ENCODE peak calls at places on chromosomes 7 and 10, in five cellular contexts. S, I, C, Y and G are unnamed samples.

GRCh38 chr7:73831656-73832579 is 1.1 kb downstream of the CLDN4 start:
- DNase-seq in S (no peak), I (no peak), C (peak; percentile 55), Y (peak; percentile 37), G (peak; percentile 95)

GRCh38 chr10:36344240-36344639 is 702.1 kb upstream of the FZD8 start:
- DNase-seq in S (no peak), I (no peak), C (no peak), Y (no peak), G (no peak)

GRCh38 chr7:136405931-136406777 is 429.0 kb upstream of the MTPN start:
- DNase-seq in S (peak; percentile 3), I (peak; percentile 65), C (no peak), Y (peak; percentile 84), G (peak; percentile 81)

GRCh38 chr10:100522107-100522811 is 2.6 kb upstream of the SEC31B start:
- DNase-seq in S (no peak), I (no peak), C (no peak), Y (no peak), G (no peak)

GRCh38 chr7:157986051-157986450 is 601.6 kb downstream of the PTPRN2 start:
- DNase-seq in S (no peak), I (no peak), C (peak; percentile 37), Y (no peak), G (no peak)

GRCh38 chr10:114523876-114524275 is 119.6 kb upstream of the AFAP1L2 start:
- DNase-seq in S (no peak), I (no peak), C (no peak), Y (no peak), G (no peak)

GRCh38 chr7:123437447-123437995 is 96.9 kb downstream of the IQUB start:
- DNase-seq in S (no peak), I (no peak), C (no peak), Y (no peak), G (no peak)

GRCh38 chr10:86388119-86388704 is 21.6 kb upstream of the GRID1 start:
- DNase-seq in S (no peak), I (no peak), C (no peak), Y (no peak), G (peak; percentile 70)

GRCh38 chr10:80382989-80383388 is 25.4 kb upstream of the PRXL2A start:
- DNase-seq in S (peak; percentile 11), I (peak; percentile 68), C (no peak), Y (peak; percentile 69), G (peak; percentile 79)

GRCh38 chr7:92634924-92635519 is 44.8 kb upstream of the FAM133B start:
- DNase-seq in S (no peak), I (peak; percentile 27), C (no peak), Y (no peak), G (no peak)

GRCh38 chr10:80202934-80203834 is 2.2 kb downstream of the ANXA11 start:
- DNase-seq in S (peak; percentile 45), I (no peak), C (peak; percentile 81), Y (peak; percentile 58), G (peak; percentile 90)

GRCh38 chr7:5352440-5353010 is 69.8 kb downstream of the SLC29A4 start:
- DNase-seq in S (no peak), I (no peak), C (no peak), Y (no peak), G (no peak)

GRCh38 chr7:121578669-121579068 is 182.6 kb upstream of the FAM3C start:
- DNase-seq in S (no peak), I (no peak), C (no peak), Y (no peak), G (no peak)

GRCh38 chr10:123677556-123677955 is 11.4 kb downstream of the GPR26 start:
- DNase-seq in S (no peak), I (no peak), C (no peak), Y (no peak), G (no peak)

DNA sequence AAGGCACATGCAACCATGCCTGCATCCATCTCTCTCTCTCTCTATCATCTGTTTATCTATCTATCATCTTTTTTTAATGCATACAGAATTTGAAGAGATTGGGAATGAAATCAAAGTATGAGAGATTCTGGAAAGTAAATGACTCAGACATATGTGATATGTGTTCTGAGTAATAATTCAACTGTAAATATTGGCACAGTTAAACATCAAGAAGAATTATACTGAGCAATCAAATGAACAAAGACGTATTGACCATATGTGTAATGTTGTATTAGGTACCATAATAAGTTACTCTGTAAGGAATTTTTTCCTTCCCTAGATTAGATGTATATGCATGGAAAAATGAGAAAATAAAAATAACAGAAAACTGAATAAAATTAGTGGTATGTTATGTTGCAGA is 108.3 kb downstream of the SUGCT start:
- DNase-seq in S (no peak), I (no peak), C (no peak), Y (no peak), G (no peak)
- H3K27ac ChIP-seq in S (no peak overlapping the region), I (no peak overlapping the region), C (no peak overlapping the region), Y (no peak overlapping the region), G (no peak overlapping the region)

DNA sequence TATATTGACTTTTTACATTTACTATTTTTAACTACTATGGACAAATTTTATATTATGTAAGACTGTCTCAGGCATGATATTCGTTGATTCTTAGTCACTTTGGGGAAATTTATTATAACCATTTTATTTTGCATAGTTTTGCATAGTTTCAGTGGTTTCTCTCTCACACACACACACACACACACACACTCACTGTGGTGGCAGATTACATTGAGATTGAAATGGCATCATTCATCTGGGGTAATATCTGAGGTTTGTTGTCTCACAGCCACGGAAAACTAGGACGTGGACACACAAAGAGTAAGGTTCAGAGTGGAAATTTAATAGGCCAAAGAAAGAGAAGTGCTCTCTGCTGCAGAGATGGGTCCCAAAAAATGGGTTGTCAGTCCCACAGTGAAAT is 17.1 kb upstream of the TAS2R41 start:
- DNase-seq in S (no peak), I (no peak), C (no peak), Y (no peak), G (no peak)
- H3K27ac ChIP-seq in S (no peak overlapping the region), I (peak overlapping the region; percentile 51), C (no peak overlapping the region), Y (no peak overlapping the region), G (no peak overlapping the region)

GRCh38 chr7:90165724-90166123 is 11.5 kb downstream of the STEAP1 start:
- DNase-seq in S (no peak), I (no peak), C (no peak), Y (no peak), G (no peak)
- H3K27ac ChIP-seq in S (no peak overlapping the region), I (no peak overlapping the region), C (no peak overlapping the region), Y (no peak overlapping the region), G (no peak overlapping the region)

DNA sequence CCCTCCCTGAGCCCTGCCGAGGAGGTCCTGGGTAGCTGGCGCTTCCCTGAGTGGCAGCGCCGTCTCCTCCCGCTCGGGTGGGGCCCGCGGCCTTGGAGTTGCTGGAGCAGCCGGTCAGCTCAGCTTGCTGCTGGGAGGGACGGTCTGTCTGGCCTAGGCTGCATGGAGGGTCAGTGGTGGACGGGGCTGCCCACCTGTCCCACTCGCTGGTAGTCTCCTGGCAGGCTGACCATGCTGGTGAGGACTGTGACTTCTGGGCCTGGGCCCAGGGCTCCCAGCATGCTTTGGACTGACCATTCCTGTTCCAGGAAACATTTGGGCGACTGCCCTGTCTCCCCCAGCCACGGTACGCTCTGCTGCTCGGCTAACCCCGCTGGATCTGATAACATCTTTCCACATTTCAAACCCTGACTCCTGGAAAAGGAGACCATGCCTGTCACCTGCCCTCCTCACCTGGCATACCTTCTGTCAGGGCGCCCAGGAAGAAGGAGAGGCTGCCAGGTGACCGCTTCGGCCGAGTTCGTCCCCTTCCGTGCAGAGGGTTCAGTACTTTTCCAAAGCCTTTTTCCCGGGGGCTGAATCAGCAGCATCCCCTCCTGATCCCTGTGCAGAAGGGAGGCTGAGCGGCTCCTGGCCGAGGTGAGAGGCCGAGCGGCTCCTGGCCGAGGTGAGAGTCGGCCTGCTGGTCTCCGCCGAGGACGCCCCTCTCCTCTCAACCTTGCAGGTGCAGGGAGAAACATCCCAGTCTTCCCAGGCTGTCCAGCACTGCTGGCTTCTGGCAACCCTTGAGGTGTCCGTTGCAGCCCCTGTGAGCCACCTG is 43.4 kb downstream of the FAM20C start:
- DNase-seq in S (no peak), I (no peak), C (no peak), Y (no peak), G (no peak)
- H3K27ac ChIP-seq in S (no peak overlapping the region), I (no peak overlapping the region), C (peak overlapping the region; percentile 84), Y (no peak overlapping the region), G (no peak overlapping the region)

GRCh38 chr7:28017372-28017771 is 163.2 kb downstream of the JAZF1 start:
- DNase-seq in S (no peak), I (no peak), C (no peak), Y (no peak), G (no peak)

GRCh38 chr7:28020302-28020940 is 160.2 kb downstream of the JAZF1 start:
- DNase-seq in S (no peak), I (peak; percentile 84), C (peak; percentile 75), Y (peak; percentile 85), G (peak; percentile 87)

GRCh38 chr7:28018020-28018419 is 162.6 kb downstream of the JAZF1 start:
- DNase-seq in S (no peak), I (peak; percentile 12), C (no peak), Y (no peak), G (no peak)

GRCh38 chr7:28018851-28019465 is 161.6 kb downstream of the JAZF1 start:
- DNase-seq in S (no peak), I (no peak), C (no peak), Y (peak; percentile 25), G (no peak)

DNA sequence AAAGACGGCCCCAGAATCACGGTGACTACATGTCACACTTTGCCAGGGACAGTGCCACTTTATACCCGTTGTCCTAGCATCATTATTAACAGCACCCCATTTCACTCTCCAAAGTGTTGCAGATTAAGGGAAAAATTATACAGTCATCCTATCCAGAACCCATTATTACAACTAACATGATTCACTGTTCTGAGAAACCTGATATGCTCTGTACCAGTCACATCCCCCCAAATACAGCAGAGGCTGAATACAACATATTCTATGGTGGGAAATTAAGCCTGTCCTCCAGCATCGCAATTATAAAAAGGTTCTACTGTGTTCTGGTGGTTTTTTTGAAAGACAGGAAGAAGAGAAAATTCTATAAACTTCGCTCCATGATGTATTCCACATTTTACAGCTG is 162.1 kb downstream of the JAZF1 start:
- DNase-seq in S (no peak), I (no peak), C (no peak), Y (no peak), G (no peak)
- H3K27ac ChIP-seq in S (no peak overlapping the region), I (no peak overlapping the region), C (no peak overlapping the region), Y (no peak overlapping the region), G (no peak overlapping the region)

GRCh38 chr7:132207211-132207610 is 369.1 kb downstream of the PLXNA4 start:
- DNase-seq in S (no peak), I (no peak), C (no peak), Y (no peak), G (no peak)
- H3K27ac ChIP-seq in S (no peak overlapping the region), I (no peak overlapping the region), C (peak overlapping the region; percentile 53), Y (no peak overlapping the region), G (no peak overlapping the region)

DNA sequence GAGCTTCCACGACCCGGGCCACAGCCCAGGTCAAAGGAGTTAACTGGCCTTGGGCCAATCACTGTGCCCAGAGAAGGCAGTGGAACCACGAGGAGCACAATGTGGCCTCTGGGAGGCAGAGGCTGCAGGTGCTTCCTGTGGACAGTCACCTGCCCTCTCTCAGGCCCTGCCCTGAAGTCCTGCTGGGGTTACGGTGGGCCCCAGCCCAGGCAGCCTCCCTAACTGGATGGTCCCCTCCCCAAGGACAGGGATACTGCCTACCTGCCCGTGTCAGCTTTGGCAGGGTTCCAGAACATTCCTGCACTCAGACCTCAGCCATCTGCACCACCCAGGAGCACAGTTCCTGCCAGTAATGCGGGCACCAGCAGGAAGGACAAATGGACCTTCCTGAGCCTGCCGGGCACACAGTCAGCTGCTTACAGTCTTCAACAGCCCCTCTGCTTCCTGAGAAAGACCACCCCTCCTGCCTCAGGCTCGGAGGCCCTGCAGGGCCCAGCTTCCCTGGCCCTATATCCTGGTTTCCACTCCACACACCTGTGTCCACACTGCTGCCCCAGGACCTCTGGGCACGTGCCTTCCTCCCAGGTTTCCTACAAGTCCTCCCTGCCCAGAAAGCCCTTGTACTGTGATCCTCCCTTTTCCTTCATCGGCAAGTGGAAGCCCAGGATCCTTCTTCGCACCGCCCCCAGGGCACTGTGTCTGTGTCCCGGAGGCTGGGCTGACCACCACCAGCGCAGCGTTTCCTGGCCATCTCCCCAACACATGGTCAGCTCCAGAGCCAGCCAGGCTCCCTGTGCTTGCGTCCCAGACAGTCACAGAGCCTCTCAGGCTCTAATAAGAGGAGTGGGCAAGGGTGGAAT is 23.3 kb downstream of the WDR86 start:
- DNase-seq in S (no peak), I (no peak), C (peak; percentile 48), Y (no peak), G (no peak)
- H3K27ac ChIP-seq in S (no peak overlapping the region), I (peak overlapping the region; percentile 1), C (no peak overlapping the region), Y (no peak overlapping the region), G (no peak overlapping the region)